ENCODE peak calls at places on chromosomes 16 and 17, in ten cellular contexts. G, H, D, B, L, J, V, K, T and F are unnamed samples.

GRCh38 chr17:73250851-73251640 is 10.6 kb downstream of the CPSF4L start:
- DNase-seq in G (no peak), V (no peak), J (no peak), K (no peak), L (no peak), T (no peak), B (no peak), D (no peak), H (no peak), F (no peak)

GRCh38 chr16:50741225-50741807 is 570 bp upstream of the CYLD start:
- DNase-seq in B (no peak), J (peak; percentile 28), G (no peak), D (no peak), T (no peak), L (peak; percentile 9), V (no peak), H (peak; percentile 33), K (no peak), F (no peak)

GRCh38 chr17:64969046-64969501 is 49.8 kb upstream of the LRRC37A3 start:
- DNase-seq in B (no peak), L (no peak), V (no peak), H (no peak), J (no peak), D (no peak), T (no peak), G (no peak), K (peak; percentile 14), F (no peak)

GRCh38 chr17:48609754-48610281 is 999 bp downstream of the HOXB7 start:
- DNase-seq in K (no peak), B (no peak), G (no peak), T (no peak), D (no peak), H (no peak), J (peak; percentile 59), L (no peak), V (peak; percentile 7), F (no peak)

GRCh38 chr17:55710410-55710809 is 12.3 kb downstream of the TMEM100 start:
- DNase-seq in G (no peak), H (no peak), K (peak; percentile 43), J (no peak), V (no peak), T (no peak), L (no peak), D (no peak), B (no peak), F (no peak)

GRCh38 chr17:7558544-7559306 is at the start of gene TNFSF13:
- DNase-seq in G (peak; percentile 79), H (peak; percentile 59), V (no peak), T (no peak), L (no peak), K (no peak), D (peak; percentile 62), B (no peak), J (no peak), F (no peak)

GRCh38 chr16:58022601-58023371 is 2.8 kb upstream of the MMP15 start:
- DNase-seq in V (peak; percentile 75), K (peak; percentile 82), H (peak; percentile 82), D (peak; percentile 81), T (peak; percentile 29), J (peak; percentile 29), B (peak; percentile 54), G (peak; percentile 87), L (no peak), F (peak; percentile 78)

GRCh38 chr17:81071761-81072741 is 37.1 kb downstream of the BAIAP2 start:
- DNase-seq in L (no peak), J (no peak), T (no peak), V (no peak), B (no peak), G (no peak), K (no peak), D (no peak), H (no peak), F (no peak)

GRCh38 chr17:32875904-32876413 is 965 bp downstream of the MYO1D start:
- DNase-seq in H (no peak), K (peak; percentile 33), T (peak; percentile 47), G (no peak), J (no peak), D (no peak), L (no peak), B (no peak), V (peak; percentile 16), F (peak; percentile 45)

GRCh38 chr17:77907497-77908120 is 50.9 kb upstream of the TNRC6C start:
- DNase-seq in L (no peak), T (no peak), J (no peak), K (no peak), G (no peak), B (no peak), H (no peak), D (no peak), V (no peak), F (no peak)

GRCh38 chr17:69471406-69471805 is 56.9 kb downstream of the MAP2K6 start:
- DNase-seq in J (no peak), B (no peak), D (no peak), H (no peak), T (no peak), K (no peak), L (no peak), V (no peak), G (no peak), F (no peak)

GRCh38 chr17:72273301-72274056 is 152.7 kb downstream of the SOX9 start:
- DNase-seq in B (no peak), T (no peak), D (no peak), H (no peak), L (no peak), V (peak; percentile 7), G (no peak), K (no peak), J (no peak), F (no peak)

GRCh38 chr16:30104492-30104891 is 8.5 kb upstream of the YPEL3 start:
- DNase-seq in G (no peak), L (no peak), V (no peak), H (no peak), B (no peak), D (no peak), J (no peak), T (no peak), K (no peak), F (no peak)

GRCh38 chr17:19369107-19369778 is 6.7 kb upstream of the B9D1 start:
- DNase-seq in K (no peak), D (no peak), L (no peak), H (no peak), T (no peak), J (no peak), G (no peak), V (no peak), B (no peak), F (no peak)

GRCh38 chr16:49664221-49665215 is 191.4 kb downstream of the ZNF423 start:
- DNase-seq in D (peak; percentile 72), B (no peak), K (peak; percentile 35), J (no peak), H (no peak), L (no peak), G (peak; percentile 85), V (no peak), T (no peak), F (no peak)

GRCh38 chr17:50585346-50585745 is 24.8 kb downstream of the CACNA1G start:
- DNase-seq in L (no peak), V (no peak), T (no peak), G (no peak), J (no peak), H (no peak), D (no peak), K (no peak), B (no peak), F (no peak)

GRCh38 chr17:43546317-43547188 is at the start of gene ETV4:
- DNase-seq in H (peak; percentile 91), G (peak; percentile 95), D (peak; percentile 91), V (peak; percentile 97), T (peak; percentile 95), J (peak; percentile 97), K (peak; percentile 94), L (peak; percentile 96), B (peak; percentile 83), F (peak; percentile 83)

GRCh38 chr17:43543771-43544575 is 2.2 kb downstream of the ETV4 start:
- DNase-seq in T (no peak), J (peak; percentile 73), V (no peak), L (no peak), G (no peak), K (no peak), H (no peak), D (no peak), B (no peak), F (no peak)

GRCh38 chr17:43543300-43543699 is 2.8 kb downstream of the ETV4 start:
- DNase-seq in J (peak; percentile 49), K (no peak), V (no peak), T (no peak), L (no peak), D (no peak), H (no peak), B (no peak), G (no peak), F (no peak)

GRCh38 chr17:43547189-43547550 is 1.0 kb upstream of the ETV4 start:
- DNase-seq in G (no peak), B (no peak), D (no peak), V (no peak), J (no peak), H (no peak), L (no peak), T (no peak), K (no peak), F (no peak)

DNA sequence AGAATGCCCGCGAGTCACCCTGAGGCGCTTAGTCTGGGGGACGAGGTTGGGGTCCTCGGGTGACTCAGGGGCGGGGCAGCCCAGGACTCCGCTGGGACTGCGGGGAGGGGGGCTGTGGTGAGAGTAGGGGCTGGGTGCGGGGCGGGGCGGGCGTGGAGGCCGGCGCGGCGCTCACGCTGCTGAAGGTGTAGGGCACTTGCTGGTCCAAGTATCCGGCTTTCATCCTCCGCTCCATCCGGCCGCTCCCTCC is 832 bp downstream of the ETV4 start:
- DNase-seq in H (no peak), G (no peak), L (no peak), D (peak; percentile 29), V (no peak), T (no peak), K (peak; percentile 20), J (no peak), B (no peak), F (no peak)
- H3K4me3 ChIP-seq in H (no peak overlapping the region), G (peak overlapping the region; percentile 63), L (peak overlapping the region; percentile 60), D (peak overlapping the region; percentile 77), V (peak overlapping the region; percentile 56), T (peak overlapping the region; percentile 67), K (peak overlapping the region; percentile 38), J (peak overlapping the region; percentile 74), B (peak overlapping the region; percentile 59), F (peak overlapping the region; percentile 61)

GRCh38 chr17:63700528-63701441 is 860 bp upstream of the LIMD2 start:
- DNase-seq in J (peak; percentile 75), V (peak; percentile 52), L (no peak), K (peak; percentile 82), H (peak; percentile 54), G (peak; percentile 84), D (peak; percentile 69), B (no peak), T (peak; percentile 39), F (peak; percentile 54)
- TF ChIP-seq CTCF in J (peak; percentile 51), V (no peak), L (no peak), K (peak; percentile 4), H (no peak), G (peak; percentile 27), D (peak; percentile 23), B (no peak), T (peak; percentile 15), F (no peak)

GRCh38 chr16:68267612-68268405 is 3.5 kb downstream of the SLC7A6 start:
- DNase-seq in G (no peak), V (no peak), T (no peak), L (no peak), J (peak; percentile 54), H (no peak), K (no peak), B (no peak), D (no peak), F (no peak)
- H3K4me3 ChIP-seq in G (no peak overlapping the region), V (no peak overlapping the region), T (no peak overlapping the region), L (no peak overlapping the region), J (peak overlapping the region; percentile 25), H (no peak overlapping the region), K (no peak overlapping the region), B (no peak overlapping the region), D (peak overlapping the region; percentile 43), F (no peak overlapping the region)

GRCh38 chr16:71869089-71869488 is 14.9 kb downstream of the ZNF821 start:
- DNase-seq in J (no peak), K (no peak), D (no peak), V (no peak), G (no peak), B (no peak), H (no peak), L (no peak), T (no peak), F (no peak)
- TF ChIP-seq CTCF in J (no peak), K (no peak), D (no peak), V (no peak), G (no peak), B (no peak), H (no peak), L (no peak), T (no peak), F (no peak)